ENCODE peak calls at places on chromosomes 4 and X, in eight cellular contexts. O is NCI-H2029, S is NCI-H1092 treated with DMSO at 0.1 percent for 48 hours, Q is endothelial cell, B is ELR, W is PC-3, E is HuH-7.5, H is amniotic stem cell. Y is an unnamed sample.
A peak's percentile ranks its signal among the peaks of the same experiment; 100 is the strongest.

GRCh38 chr4:113574636-113575103 is 186.9 kb downstream of the CAMK2D start:
- DNase-seq in B (peak; percentile 43), H (peak; percentile 19), W (no peak), O (no peak), Q (no peak), S (no peak), E (no peak), Y (no peak)

GRCh38 chr4:160299608-160300007 is 1196.7 kb downstream of the RAPGEF2 start:
- DNase-seq in H (no peak), E (no peak), Q (no peak), S (peak; percentile 51), W (peak; percentile 15), B (peak; percentile 28), O (no peak), Y (no peak)

GRCh38 chr4:6019316-6020263 is 1.4 kb upstream of the C4orf50 start:
- DNase-seq in Q (peak; percentile 71), W (peak; percentile 64), O (peak; percentile 20), B (peak; percentile 67), E (peak; percentile 55), S (peak; percentile 58), H (peak; percentile 54), Y (peak; percentile 51)

GRCh38 chr4:184437988-184438774 is 36.2 kb downstream of the IRF2 start:
- DNase-seq in O (peak; percentile 41), E (no peak), B (no peak), H (no peak), S (peak; percentile 70), Q (no peak), W (no peak), Y (no peak)

GRCh38 chr4:6079965-6080364 is 61.7 kb upstream of the C4orf50 start:
- DNase-seq in E (no peak), Q (no peak), H (no peak), S (no peak), W (no peak), B (no peak), O (no peak), Y (no peak)

GRCh38 chr4:14254252-14254651 is 626.7 kb upstream of the BOD1L1 start:
- DNase-seq in Q (peak; percentile 61), E (no peak), W (peak; percentile 69), O (peak; percentile 2), S (no peak), H (no peak), B (peak; percentile 55), Y (peak; percentile 12)

GRCh38 chrX:136205882-136206281 is 45.3 kb downstream of the MAP7D3 start:
- DNase-seq in O (no peak), H (no peak), B (no peak), E (no peak), W (no peak), Q (no peak), S (no peak), Y (no peak)

GRCh38 chr4:119735136-119735770 is 106.6 kb upstream of the PDE5A start:
- DNase-seq in Q (no peak), S (no peak), B (peak; percentile 90), H (peak; percentile 84), O (no peak), W (peak; percentile 89), E (no peak), Y (peak; percentile 68)

GRCh38 chrX:18617351-18617750 is 54.6 kb downstream of the RS1 start:
- DNase-seq in O (no peak), E (no peak), S (no peak), Q (no peak), W (peak; percentile 89), H (no peak), B (peak; percentile 71), Y (peak; percentile 73)

GRCh38 chr4:183628189-183628588 is 30.8 kb downstream of the RWDD4 start:
- DNase-seq in E (no peak), S (no peak), B (no peak), W (no peak), H (no peak), O (no peak), Q (no peak), Y (no peak)

GRCh38 chr4:155403886-155404285 is 27.1 kb upstream of the MAP9 start:
- DNase-seq in B (peak; percentile 62), E (no peak), S (peak; percentile 5), Q (no peak), W (peak; percentile 71), O (peak; percentile 15), H (no peak), Y (no peak)

GRCh38 chr4:15963001-15963451 is at the start of gene FGFBP2:
- DNase-seq in W (peak; percentile 56), S (peak; percentile 35), E (peak; percentile 41), O (peak; percentile 22), H (peak; percentile 34), B (peak; percentile 60), Q (peak; percentile 64), Y (peak; percentile 55)

GRCh38 chr4:95102391-95102790 is 344.6 kb downstream of the BMPR1B start:
- DNase-seq in O (no peak), H (no peak), S (no peak), B (no peak), E (no peak), Q (no peak), W (peak; percentile 68), Y (no peak)

GRCh38 chr4:54909964-54910363 is 215.4 kb downstream of the KDR start:
- DNase-seq in H (no peak), E (no peak), S (no peak), W (no peak), B (no peak), Q (no peak), O (no peak), Y (no peak)

GRCh38 chr4:2962614-2963184 is 507 bp downstream of the NOP14 start:
- DNase-seq in E (no peak), O (no peak), Q (peak; percentile 62), B (peak; percentile 62), W (peak; percentile 25), S (peak; percentile 85), H (no peak), Y (no peak)

GRCh38 chrX:72245461-72246089 is 6.7 kb upstream of the ERCC6L start:
- DNase-seq in Q (peak; percentile 62), O (peak; percentile 27), W (peak; percentile 78), S (peak; percentile 51), B (peak; percentile 68), H (peak; percentile 2), E (peak; percentile 56), Y (peak; percentile 51)

GRCh38 chrX:14660970-14661369 is 131.6 kb downstream of the GLRA2 start:
- DNase-seq in H (no peak), B (no peak), W (no peak), E (no peak), S (no peak), Q (no peak), O (no peak), Y (no peak)

GRCh38 chrX:43643201-43643600 is 12.9 kb upstream of the MAOA start:
- DNase-seq in O (no peak), Q (no peak), B (no peak), H (no peak), W (no peak), E (no peak), S (no peak), Y (no peak)

GRCh38 chr4:156378053-156378665 is 424.5 kb upstream of the CTSO start:
- DNase-seq in S (peak; percentile 53), Q (peak; percentile 33), H (no peak), O (no peak), B (peak; percentile 62), E (peak; percentile 10), W (peak; percentile 63), Y (peak; percentile 57)

GRCh38 chrX:155997436-155997835 is at the start of gene IL9R:
- DNase-seq in H (no peak), B (no peak), Q (no peak), S (no peak), O (no peak), W (no peak), E (no peak), Y (no peak)

GRCh38 chr4:76342191-76342590 is 35.7 kb downstream of the STBD1 start:
- DNase-seq in S (no peak), B (no peak), H (no peak), W (no peak), Q (no peak), O (peak; percentile 16), E (no peak), Y (peak; percentile 14)

Y was measured in Daoy.